ENCODE peak calls at places on chromosomes 16 and 17, in eight cellular contexts. One of them, this sample, is unnamed.
A peak's percentile ranks its signal among the peaks of the same experiment; 100 is the strongest.

GRCh38 chr16:52567193-52567592 is 20.2 kb upstream of the TOX3 start:
- DNase-seq in type B pancreatic cell: no peak
- DNase-seq in B cell: no peak
- DNase-seq in upper lobe of left lung: no peak
- DNase-seq in breast epithelium: no peak
- DNase-seq in bronchial epithelial cell: no peak
- DNase-seq in CD4-positive, alpha-beta T cell: no peak
- DNase-seq in NB4: no peak
- DNase-seq in this sample: no peak

GRCh38 chr17:2423271-2423670 is 22.4 kb upstream of the MNT start:
- DNase-seq in type B pancreatic cell: no peak
- DNase-seq in B cell: no peak
- DNase-seq in upper lobe of left lung: no peak
- DNase-seq in breast epithelium: no peak
- DNase-seq in bronchial epithelial cell: peak; percentile 100
- DNase-seq in CD4-positive, alpha-beta T cell: no peak
- DNase-seq in NB4: no peak
- DNase-seq in this sample: no peak

GRCh38 chr16:89330177-89330856 is 112.8 kb downstream of the ZNF778 start:
- DNase-seq in type B pancreatic cell: no peak
- DNase-seq in B cell: no peak
- DNase-seq in upper lobe of left lung: peak; percentile 80
- DNase-seq in breast epithelium: no peak
- DNase-seq in bronchial epithelial cell: peak; percentile 81
- DNase-seq in CD4-positive, alpha-beta T cell: no peak
- DNase-seq in NB4: no peak
- DNase-seq in this sample: peak; percentile 58

GRCh38 chr16:25157476-25157875 is 45.9 kb downstream of the LCMT1 start:
- DNase-seq in type B pancreatic cell: no peak
- DNase-seq in B cell: no peak
- DNase-seq in upper lobe of left lung: no peak
- DNase-seq in breast epithelium: no peak
- DNase-seq in bronchial epithelial cell: no peak
- DNase-seq in CD4-positive, alpha-beta T cell: no peak
- DNase-seq in NB4: no peak
- DNase-seq in this sample: no peak

GRCh38 chr17:65537845-65538678 is 23.4 kb downstream of the AXIN2 start:
- DNase-seq in type B pancreatic cell: no peak
- DNase-seq in B cell: no peak
- DNase-seq in upper lobe of left lung: peak; percentile 74
- DNase-seq in breast epithelium: no peak
- DNase-seq in bronchial epithelial cell: no peak
- DNase-seq in CD4-positive, alpha-beta T cell: peak; percentile 64
- DNase-seq in NB4: no peak
- DNase-seq in this sample: no peak

GRCh38 chr17:36105718-36106117 is 2.1 kb downstream of the CCL4 start:
- DNase-seq in type B pancreatic cell: no peak
- DNase-seq in B cell: no peak
- DNase-seq in upper lobe of left lung: no peak
- DNase-seq in breast epithelium: no peak
- DNase-seq in bronchial epithelial cell: no peak
- DNase-seq in CD4-positive, alpha-beta T cell: no peak
- DNase-seq in NB4: no peak
- DNase-seq in this sample: no peak

GRCh38 chr17:48587276-48588073 is 2.6 kb downstream of the HOXB3 start:
- DNase-seq in type B pancreatic cell: no peak
- DNase-seq in B cell: no peak
- DNase-seq in upper lobe of left lung: no peak
- DNase-seq in breast epithelium: no peak
- DNase-seq in bronchial epithelial cell: no peak
- DNase-seq in CD4-positive, alpha-beta T cell: no peak
- DNase-seq in NB4: no peak
- DNase-seq in this sample: no peak

GRCh38 chr16:50099957-50100648 is 34.3 kb downstream of the HEATR3 start:
- DNase-seq in type B pancreatic cell: no peak
- DNase-seq in B cell: no peak
- DNase-seq in upper lobe of left lung: no peak
- DNase-seq in breast epithelium: no peak
- DNase-seq in bronchial epithelial cell: peak; percentile 92
- DNase-seq in CD4-positive, alpha-beta T cell: no peak
- DNase-seq in NB4: no peak
- DNase-seq in this sample: no peak

GRCh38 chr16:4244254-4244812 is 2.5 kb upstream of the SRL start:
- DNase-seq in type B pancreatic cell: no peak
- DNase-seq in B cell: no peak
- DNase-seq in upper lobe of left lung: no peak
- DNase-seq in breast epithelium: no peak
- DNase-seq in bronchial epithelial cell: peak; percentile 22
- DNase-seq in CD4-positive, alpha-beta T cell: no peak
- DNase-seq in NB4: peak; percentile 52
- DNase-seq in this sample: no peak

GRCh38 chr17:7045492-7046126 is 1.7 kb upstream of the SLC16A11 start:
- DNase-seq in type B pancreatic cell: no peak
- DNase-seq in B cell: peak; percentile 78
- DNase-seq in upper lobe of left lung: no peak
- DNase-seq in breast epithelium: no peak
- DNase-seq in bronchial epithelial cell: peak; percentile 84
- DNase-seq in CD4-positive, alpha-beta T cell: no peak
- DNase-seq in NB4: peak; percentile 76
- DNase-seq in this sample: peak; percentile 49

GRCh38 chr17:48011405-48012150 is 26.0 kb downstream of the COPZ2 start:
- DNase-seq in type B pancreatic cell: no peak
- DNase-seq in B cell: peak; percentile 58
- DNase-seq in upper lobe of left lung: peak; percentile 49
- DNase-seq in breast epithelium: peak; percentile 37
- DNase-seq in bronchial epithelial cell: peak; percentile 29
- DNase-seq in CD4-positive, alpha-beta T cell: peak; percentile 18
- DNase-seq in NB4: peak; percentile 69
- DNase-seq in this sample: peak; percentile 9

GRCh38 chr17:48994548-48995331 is 2.4 kb upstream of the IGF2BP1 start:
- DNase-seq in type B pancreatic cell: no peak
- DNase-seq in B cell: no peak
- DNase-seq in upper lobe of left lung: no peak
- DNase-seq in breast epithelium: no peak
- DNase-seq in bronchial epithelial cell: no peak
- DNase-seq in CD4-positive, alpha-beta T cell: no peak
- DNase-seq in NB4: peak; percentile 41
- DNase-seq in this sample: no peak

DNA sequence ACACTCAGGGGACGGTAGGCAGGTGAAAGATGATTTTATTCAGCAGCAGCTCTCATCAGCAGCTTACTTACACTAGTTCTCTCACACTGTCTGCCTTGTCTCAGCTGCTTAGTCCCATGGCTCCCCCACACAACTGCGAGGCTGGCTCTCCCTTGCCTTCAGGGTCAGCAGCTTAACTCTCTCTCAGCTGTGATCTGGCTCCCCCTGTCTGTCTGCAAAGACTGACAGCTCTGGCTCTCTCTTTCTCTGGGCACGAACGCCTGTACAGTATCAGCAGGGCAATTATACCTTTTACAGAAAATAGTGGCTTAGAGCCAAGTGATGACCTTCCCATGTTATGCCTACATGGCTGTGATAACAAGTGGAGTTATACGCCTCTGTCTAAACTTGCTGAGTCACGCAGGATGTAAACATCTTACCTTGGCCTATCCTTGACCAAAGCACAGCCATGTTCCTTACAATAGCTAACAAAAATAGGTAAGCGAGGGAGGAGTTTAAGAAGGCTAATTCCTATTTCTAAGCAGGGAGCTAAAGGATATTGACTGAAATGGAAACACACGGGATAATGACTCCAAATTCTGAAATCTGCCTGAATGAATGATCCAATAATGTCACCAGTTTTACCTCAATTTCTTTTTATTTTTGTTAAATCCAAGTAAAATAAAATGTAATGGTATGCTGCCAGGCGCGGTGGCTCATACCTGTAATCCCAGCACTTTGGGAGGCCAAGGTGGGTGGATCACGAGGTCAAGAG is 1.1 kb upstream of the NDUFAB1 start:
- DNase-seq in type B pancreatic cell: no peak
- DNase-seq in B cell: peak; percentile 44
- DNase-seq in upper lobe of left lung: no peak
- DNase-seq in breast epithelium: no peak
- DNase-seq in bronchial epithelial cell: peak; percentile 15
- DNase-seq in CD4-positive, alpha-beta T cell: no peak
- DNase-seq in NB4: peak; percentile 76
- DNase-seq in this sample: no peak
- TF ChIP-seq CTCF in type B pancreatic cell: no peak
- TF ChIP-seq CTCF in B cell: no peak
- TF ChIP-seq CTCF in upper lobe of left lung: no peak
- TF ChIP-seq CTCF in breast epithelium: no peak
- TF ChIP-seq CTCF in bronchial epithelial cell: peak; percentile 18
- TF ChIP-seq CTCF in CD4-positive, alpha-beta T cell: no peak
- TF ChIP-seq CTCF in NB4: peak; percentile 61
- TF ChIP-seq CTCF in this sample: no peak

DNA sequence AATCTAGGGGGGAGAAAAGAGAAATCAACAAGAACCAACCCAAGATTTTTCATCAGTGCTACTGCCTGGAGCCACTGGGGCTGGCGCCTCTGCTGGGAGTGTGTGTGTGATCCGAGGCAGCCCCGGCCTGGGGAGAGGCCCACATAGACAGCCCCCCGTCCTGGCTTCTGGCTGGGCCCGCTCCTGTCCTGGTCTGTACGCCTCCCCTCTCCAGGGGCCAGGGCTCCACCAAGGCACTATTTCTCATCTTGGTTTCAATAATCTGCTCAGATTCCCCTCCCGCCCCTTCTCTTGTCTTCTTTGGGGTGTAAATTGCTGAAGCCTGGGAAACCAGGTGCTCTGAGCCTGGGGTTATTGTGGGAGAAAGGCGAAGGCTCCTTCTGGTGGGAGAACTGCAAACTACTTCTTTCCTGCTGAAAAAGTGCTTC is 7.8 kb downstream of the BAHCC1 start:
- DNase-seq in type B pancreatic cell: no peak
- DNase-seq in B cell: no peak
- DNase-seq in upper lobe of left lung: peak; percentile 53
- DNase-seq in breast epithelium: no peak
- DNase-seq in bronchial epithelial cell: no peak
- DNase-seq in CD4-positive, alpha-beta T cell: no peak
- DNase-seq in NB4: no peak
- DNase-seq in this sample: no peak
- TF ChIP-seq CTCF in type B pancreatic cell: peak; percentile 32
- TF ChIP-seq CTCF in B cell: no peak
- TF ChIP-seq CTCF in upper lobe of left lung: no peak
- TF ChIP-seq CTCF in breast epithelium: no peak
- TF ChIP-seq CTCF in bronchial epithelial cell: peak; percentile 2
- TF ChIP-seq CTCF in CD4-positive, alpha-beta T cell: no peak
- TF ChIP-seq CTCF in NB4: no peak
- TF ChIP-seq CTCF in this sample: no peak

GRCh38 chr16:83158320-83158957 is 531.7 kb downstream of the CDH13 start:
- DNase-seq in type B pancreatic cell: no peak
- DNase-seq in B cell: no peak
- DNase-seq in upper lobe of left lung: peak; percentile 25
- DNase-seq in breast epithelium: no peak
- DNase-seq in bronchial epithelial cell: no peak
- DNase-seq in CD4-positive, alpha-beta T cell: no peak
- DNase-seq in NB4: no peak
- DNase-seq in this sample: no peak

GRCh38 chr16:83159049-83159448 is 532.3 kb downstream of the CDH13 start:
- DNase-seq in type B pancreatic cell: no peak
- DNase-seq in B cell: no peak
- DNase-seq in upper lobe of left lung: no peak
- DNase-seq in breast epithelium: no peak
- DNase-seq in bronchial epithelial cell: no peak
- DNase-seq in CD4-positive, alpha-beta T cell: no peak
- DNase-seq in NB4: no peak
- DNase-seq in this sample: no peak

GRCh38 chr16:83162791-83163190 is 536.0 kb downstream of the CDH13 start:
- DNase-seq in type B pancreatic cell: no peak
- DNase-seq in B cell: no peak
- DNase-seq in upper lobe of left lung: no peak
- DNase-seq in breast epithelium: no peak
- DNase-seq in bronchial epithelial cell: no peak
- DNase-seq in CD4-positive, alpha-beta T cell: no peak
- DNase-seq in NB4: no peak
- DNase-seq in this sample: no peak

GRCh38 chr16:83164816-83165215 is 538.0 kb downstream of the CDH13 start:
- DNase-seq in type B pancreatic cell: no peak
- DNase-seq in B cell: no peak
- DNase-seq in upper lobe of left lung: no peak
- DNase-seq in breast epithelium: no peak
- DNase-seq in bronchial epithelial cell: no peak
- DNase-seq in CD4-positive, alpha-beta T cell: no peak
- DNase-seq in NB4: no peak
- DNase-seq in this sample: no peak

DNA sequence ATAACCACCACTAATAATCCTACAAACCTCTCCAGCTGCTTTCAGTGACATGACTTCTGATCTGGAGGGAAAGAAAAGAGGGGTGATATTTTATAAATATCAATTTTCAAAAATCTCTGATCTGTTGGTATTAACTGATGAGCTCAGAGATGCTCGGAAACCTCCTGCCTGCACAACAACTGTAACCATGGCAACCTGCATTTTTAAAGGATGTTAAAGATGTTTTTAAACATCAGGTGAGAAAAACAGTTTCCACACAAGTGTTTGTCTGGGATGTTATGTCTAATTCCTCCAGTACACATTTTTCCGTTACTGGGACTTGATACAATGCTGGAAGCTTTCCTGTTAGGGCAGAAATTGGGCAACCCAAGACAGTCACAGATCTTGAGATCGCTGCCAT is 533.8 kb downstream of the CDH13 start:
- DNase-seq in type B pancreatic cell: no peak
- DNase-seq in B cell: no peak
- DNase-seq in upper lobe of left lung: no peak
- DNase-seq in breast epithelium: no peak
- DNase-seq in bronchial epithelial cell: no peak
- DNase-seq in CD4-positive, alpha-beta T cell: no peak
- DNase-seq in NB4: no peak
- DNase-seq in this sample: no peak
- TF ChIP-seq CTCF in type B pancreatic cell: no peak
- TF ChIP-seq CTCF in B cell: no peak
- TF ChIP-seq CTCF in upper lobe of left lung: no peak
- TF ChIP-seq CTCF in breast epithelium: no peak
- TF ChIP-seq CTCF in bronchial epithelial cell: no peak
- TF ChIP-seq CTCF in CD4-positive, alpha-beta T cell: no peak
- TF ChIP-seq CTCF in NB4: no peak
- TF ChIP-seq CTCF in this sample: no peak

DNA sequence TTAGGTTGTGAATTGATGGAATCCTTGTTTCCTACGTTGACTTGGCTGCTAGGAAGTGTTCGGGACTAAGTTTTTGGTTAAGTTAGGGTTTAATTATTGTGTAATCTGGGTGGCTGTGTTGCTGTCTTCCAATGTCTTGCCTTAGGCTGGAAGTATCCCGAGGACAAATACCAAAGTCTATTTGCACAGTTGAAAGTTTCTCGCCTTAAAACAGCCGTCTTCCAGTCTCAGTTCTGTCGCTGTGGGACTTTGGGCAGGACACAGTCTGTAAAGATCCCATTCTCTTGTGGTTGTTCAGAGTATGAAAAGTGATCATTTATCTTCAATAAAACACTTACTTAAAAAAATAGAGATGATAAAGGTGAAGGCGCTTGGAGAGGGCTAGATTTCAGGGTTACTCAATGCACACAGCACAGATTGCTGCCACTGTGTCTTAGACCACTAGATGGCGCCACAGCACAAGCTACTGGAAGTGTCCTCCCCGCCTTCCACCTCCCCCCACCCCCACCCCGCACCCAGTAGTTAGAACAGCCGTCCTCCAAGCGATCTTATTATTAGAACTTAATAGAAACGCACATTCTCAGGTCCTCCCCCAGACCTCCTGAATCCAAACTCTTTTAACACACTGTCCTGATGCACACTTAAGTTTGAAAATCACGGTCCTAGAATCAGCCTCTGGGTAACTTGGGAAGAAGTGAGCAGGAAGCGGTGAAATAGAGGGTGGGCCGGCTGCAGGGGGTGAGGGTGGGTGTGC is 45.8 kb downstream of the AKAP1 start:
- DNase-seq in type B pancreatic cell: peak; percentile 82
- DNase-seq in B cell: peak; percentile 87
- DNase-seq in upper lobe of left lung: no peak
- DNase-seq in breast epithelium: peak; percentile 73
- DNase-seq in bronchial epithelial cell: peak; percentile 64
- DNase-seq in CD4-positive, alpha-beta T cell: peak; percentile 82
- DNase-seq in NB4: peak; percentile 78
- DNase-seq in this sample: peak; percentile 86
- TF ChIP-seq CTCF in type B pancreatic cell: peak; percentile 97
- TF ChIP-seq CTCF in B cell: peak; percentile 87
- TF ChIP-seq CTCF in upper lobe of left lung: peak; percentile 74
- TF ChIP-seq CTCF in breast epithelium: no peak
- TF ChIP-seq CTCF in bronchial epithelial cell: peak; percentile 85
- TF ChIP-seq CTCF in CD4-positive, alpha-beta T cell: peak; percentile 77
- TF ChIP-seq CTCF in NB4: peak; percentile 75
- TF ChIP-seq CTCF in this sample: peak; percentile 83

This sample was measured in CD8-positive, alpha-beta T cell.